ENCODE peak calls at places on chromosomes 2 and 18, in eight cellular contexts. Z is MM.1S, P is hepatocyte, O is HCT116, M is SK-N-SH, R is PC-3, F is neural progenitor cell, E is GM23338. Q is an unnamed sample.

GRCh38 chr18:1308686-1309085 is 404.0 kb downstream of the ADCYAP1 start:
- DNase-seq in R (no peak), E (no peak), O (no peak), M (no peak), Z (no peak), F (no peak), P (no peak), Q (no peak)

GRCh38 chr2:2161871-2162653 is 169.0 kb downstream of the MYT1L start:
- DNase-seq in E (no peak), Z (no peak), P (no peak), R (no peak), O (no peak), F (no peak), M (no peak), Q (no peak)

GRCh38 chr2:10826625-10827024 is 14.0 kb upstream of the PDIA6 start:
- DNase-seq in E (no peak), F (no peak), Z (no peak), M (no peak), O (no peak), R (no peak), P (no peak), Q (no peak)

GRCh38 chr18:48820483-48821250 is 130.1 kb downstream of the SMAD7 start:
- DNase-seq in P (no peak), M (no peak), Z (no peak), E (no peak), R (no peak), O (no peak), F (no peak), Q (peak; percentile 70)

GRCh38 chr2:126403039-126403666 is 252.8 kb upstream of the GYPC start:
- DNase-seq in R (no peak), O (no peak), F (no peak), P (no peak), M (no peak), E (no peak), Z (no peak), Q (no peak)

GRCh38 chr2:98985905-98986666 is 50.1 kb upstream of the CRACDL start:
- DNase-seq in E (no peak), Z (no peak), F (no peak), R (no peak), M (no peak), P (no peak), O (no peak), Q (peak; percentile 6)

GRCh38 chr2:41199320-41199719 is 747.4 kb upstream of the SLC8A1 start:
- DNase-seq in O (no peak), Z (no peak), P (no peak), E (no peak), M (no peak), F (no peak), R (no peak), Q (no peak)

GRCh38 chr2:10457846-10458563 is 9.9 kb upstream of the ODC1 start:
- DNase-seq in F (no peak), O (no peak), P (no peak), Z (no peak), R (peak; percentile 83), M (no peak), E (no peak), Q (no peak)

GRCh38 chr2:160918909-160919503 is 241.2 kb upstream of the TANK start:
- DNase-seq in R (peak; percentile 71), F (peak; percentile 82), O (peak; percentile 21), Z (peak; percentile 56), P (peak; percentile 74), M (no peak), E (peak; percentile 84), Q (peak; percentile 18)

DNA sequence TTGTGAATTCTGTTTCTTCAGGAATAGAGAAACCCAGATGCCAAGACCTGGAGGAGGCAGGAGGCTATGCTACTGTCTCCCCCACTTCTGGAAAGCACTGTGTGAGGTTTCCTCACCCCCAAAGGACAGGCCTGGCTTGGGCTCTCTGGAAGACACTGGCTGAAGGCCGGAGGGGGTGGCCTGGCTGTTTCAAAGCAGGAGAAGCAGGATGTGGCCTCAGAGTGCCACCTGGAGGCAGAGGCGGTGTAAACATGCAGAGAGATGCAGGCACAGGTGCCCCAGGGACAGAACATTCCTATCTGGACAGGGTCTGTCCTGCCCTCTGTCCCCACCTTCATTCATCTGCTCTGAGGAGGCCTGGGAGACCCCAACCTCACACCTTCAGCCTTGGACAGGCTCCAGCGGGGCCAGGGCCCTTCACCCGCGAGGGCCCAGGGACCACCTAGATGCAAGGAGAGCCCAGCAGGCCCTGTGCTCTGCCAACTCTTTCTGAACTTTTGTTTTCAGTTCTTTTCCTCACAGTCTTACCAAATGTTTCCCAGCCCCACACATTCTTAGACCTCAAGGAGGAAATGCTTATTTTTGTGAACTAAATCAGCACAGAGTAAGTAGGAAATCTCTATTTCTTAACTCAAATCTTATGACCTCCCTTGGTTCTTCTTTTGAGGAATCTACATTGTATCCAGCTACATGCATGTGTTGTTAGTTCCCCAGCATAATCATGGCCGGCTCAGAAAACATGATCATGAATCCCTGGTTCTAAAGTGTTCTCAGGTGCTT is 79.2 kb downstream of the LONRF2 start:
- DNase-seq in Z (peak; percentile 43), R (peak; percentile 77), O (peak; percentile 35), F (peak; percentile 82), P (peak; percentile 82), M (peak; percentile 83), E (peak; percentile 88), Q (peak; percentile 83)
- TF ChIP-seq EZH2phosphoT487 in Z (no peak), R (no peak), O (no peak), F (no peak), P (no peak), M (no peak), E (no peak), Q (no peak)

DNA sequence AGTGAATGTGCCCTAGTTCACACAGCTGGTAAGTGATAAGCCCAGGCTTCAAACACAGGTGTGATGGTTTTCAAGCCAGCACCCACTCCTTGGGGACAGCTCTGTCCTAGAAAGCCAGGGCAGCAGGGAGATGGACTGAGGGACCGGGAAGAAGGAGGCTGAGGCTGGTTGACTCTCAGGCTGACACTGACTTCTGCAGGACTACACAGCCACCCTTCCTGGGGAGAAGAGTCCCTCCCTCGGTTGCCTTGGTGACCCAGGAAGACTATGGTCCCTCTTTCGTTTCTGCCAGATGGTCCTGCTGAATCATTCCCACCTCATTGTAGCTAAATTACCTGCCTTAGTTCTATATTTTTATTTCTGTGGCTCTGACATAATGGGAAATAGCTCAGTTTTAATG is 11.3 kb upstream of the FSHR start:
- DNase-seq in R (no peak), F (no peak), E (no peak), P (no peak), M (no peak), Z (no peak), O (no peak), Q (no peak)
- TF ChIP-seq CTCF in R (no peak), F (no peak), E (no peak), P (no peak), M (no peak), Z (no peak), O (no peak), Q (no peak)

GRCh38 chr18:45847119-45847518 is 21.6 kb downstream of the SIGLEC15 start:
- DNase-seq in F (no peak), R (no peak), E (no peak), O (no peak), Z (no peak), P (no peak), M (no peak), Q (no peak)
- TF ChIP-seq EZH2phosphoT487 in F (no peak), R (no peak), E (no peak), O (no peak), Z (no peak), P (no peak), M (no peak), Q (no peak)

GRCh38 chr18:76451475-76452331 is 43.3 kb downstream of the ZNF516 start:
- DNase-seq in Z (no peak), F (peak; percentile 68), E (peak; percentile 35), P (no peak), R (no peak), M (no peak), O (no peak), Q (no peak)
- TF ChIP-seq CTCF in Z (no peak), F (no peak), E (no peak), P (no peak), R (no peak), M (no peak), O (no peak), Q (no peak)

GRCh38 chr2:21288299-21288698 is 164.5 kb downstream of the TDRD15 start:
- DNase-seq in O (no peak), R (no peak), E (peak; percentile 6), F (no peak), P (no peak), M (no peak), Z (no peak), Q (no peak)

GRCh38 chr2:21291281-21291825 is 167.6 kb downstream of the TDRD15 start:
- DNase-seq in R (no peak), F (peak; percentile 23), O (no peak), P (no peak), E (no peak), M (no peak), Z (no peak), Q (no peak)

GRCh38 chr2:21294446-21294845 is 170.7 kb downstream of the TDRD15 start:
- DNase-seq in Z (no peak), M (no peak), P (no peak), F (no peak), O (no peak), E (no peak), R (no peak), Q (no peak)

GRCh38 chr2:21289994-21290393 is 166.2 kb downstream of the TDRD15 start:
- DNase-seq in M (no peak), Z (no peak), O (no peak), E (peak; percentile 2), F (peak; percentile 38), R (no peak), P (peak; percentile 30), Q (no peak)

DNA sequence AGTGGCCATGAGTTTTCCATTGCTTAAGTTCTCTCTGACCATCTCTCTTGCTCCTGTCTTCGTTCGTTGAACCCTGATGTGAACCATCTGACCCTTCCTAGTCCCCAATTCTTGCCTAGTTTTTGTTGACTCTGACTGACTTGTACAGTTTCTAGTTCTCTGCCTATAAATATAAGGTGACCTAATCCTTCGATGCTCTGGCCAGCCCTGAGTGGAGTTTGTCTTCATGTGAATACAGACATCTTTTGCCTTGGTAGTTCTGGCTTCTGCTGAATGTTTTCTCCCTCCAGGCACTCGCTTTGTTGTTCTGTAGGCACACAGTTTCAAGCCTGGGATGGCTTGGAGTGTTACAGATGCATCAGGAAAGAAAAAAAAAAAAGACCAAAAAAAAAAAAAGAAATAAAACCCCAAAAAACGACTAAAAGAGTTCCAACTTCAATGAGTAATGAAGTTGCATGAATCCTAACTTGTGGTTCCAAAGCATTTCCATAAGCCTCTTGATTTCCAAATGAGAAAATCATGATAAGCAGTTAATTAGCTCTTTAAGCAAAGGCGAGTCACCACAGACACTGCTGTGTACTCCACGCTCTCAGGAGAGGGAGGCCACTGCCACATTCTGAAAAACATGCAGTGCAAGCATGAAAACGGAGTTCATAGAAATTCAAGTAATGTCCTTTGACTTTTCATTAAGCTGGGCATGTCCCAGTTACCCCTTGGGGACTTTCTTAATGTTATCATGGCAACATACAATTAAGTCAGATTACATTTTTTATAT is 165.2 kb downstream of the TDRD15 start:
- DNase-seq in R (no peak), P (no peak), F (no peak), M (no peak), E (no peak), Z (no peak), O (no peak), Q (no peak)
- TF ChIP-seq EZH2phosphoT487 in R (no peak), P (no peak), F (no peak), M (no peak), E (no peak), Z (no peak), O (no peak), Q (no peak)